ENCODE peak calls at places on chromosomes 13 and 19, in four cellular contexts. B, Y, U and X are unnamed samples.

GRCh38 chr19:10295305-10295846 is 5.6 kb downstream of the ICAM5 start:
- DNase-seq in U (no peak), Y (peak; percentile 74), B (peak; percentile 42), X (no peak)

GRCh38 chr19:46618670-46619231 is 6.1 kb downstream of the PTGIR start:
- DNase-seq in B (no peak), U (peak; percentile 77), Y (no peak), X (no peak)

GRCh38 chr13:39016789-39017188 is 21.1 kb downstream of the PROSER1 start:
- DNase-seq in B (peak; percentile 19), U (no peak), Y (no peak), X (peak; percentile 16)

GRCh38 chr13:101945435-101945834 is 456.4 kb downstream of the FGF14 start:
- DNase-seq in U (no peak), Y (no peak), B (no peak), X (no peak)

GRCh38 chr19:10260141-10260584 is 8.1 kb downstream of the MRPL4 start:
- DNase-seq in Y (no peak), B (no peak), U (no peak), X (peak; percentile 23)

GRCh38 chr19:44626067-44626624 is 12.8 kb downstream of the IGSF23 start:
- DNase-seq in B (no peak), U (no peak), Y (no peak), X (peak; percentile 66)

GRCh38 chr13:37934339-37935191 is 65.0 kb upstream of the TRPC4 start:
- DNase-seq in Y (peak; percentile 58), B (no peak), U (no peak), X (no peak)

GRCh38 chr13:66344770-66345367 is 885.3 kb downstream of the PCDH9 start:
- DNase-seq in Y (no peak), B (no peak), U (no peak), X (no peak)

GRCh38 chr13:100644328-100644727 is 30.3 kb downstream of the TMTC4 start:
- DNase-seq in B (no peak), U (no peak), Y (no peak), X (no peak)

GRCh38 chr19:54464044-54464623 is 556 bp upstream of the LENG9 start:
- DNase-seq in B (peak; percentile 74), Y (peak; percentile 95), U (peak; percentile 96), X (peak; percentile 97)

GRCh38 chr13:49760555-49760954 is 31.9 kb downstream of the KPNA3 start:
- DNase-seq in Y (no peak), U (peak; percentile 8), B (no peak), X (no peak)

GRCh38 chr19:13001502-13002388 is 6.5 kb downstream of the NFIX start:
- DNase-seq in Y (no peak), U (no peak), B (no peak), X (no peak)

GRCh38 chr19:45152504-45153338 is 8.1 kb downstream of the NKPD1 start:
- DNase-seq in B (no peak), Y (peak; percentile 75), U (no peak), X (no peak)

GRCh38 chr13:51270606-51271005 is 48.4 kb downstream of the FAM124A start:
- DNase-seq in B (no peak), U (no peak), Y (no peak), X (no peak)

GRCh38 chr19:55866521-55866920 is 30.2 kb downstream of the NLRP4 start:
- DNase-seq in B (no peak), U (no peak), Y (no peak), X (no peak)

GRCh38 chr13:93723316-93723715 is 496.7 kb downstream of the GPC6 start:
- DNase-seq in U (no peak), B (no peak), Y (no peak), X (no peak)

GRCh38 chr19:33293255-33294057 is 8.9 kb downstream of the CEBPA start:
- DNase-seq in Y (no peak), B (no peak), U (no peak), X (no peak)

GRCh38 chr13:32823597-32823996 is 192.6 kb upstream of the KL start:
- DNase-seq in Y (no peak), U (no peak), B (no peak), X (no peak)

GRCh38 chr13:108176685-108177274 is 38.6 kb downstream of the LIG4 start:
- DNase-seq in U (no peak), B (peak; percentile 29), Y (peak; percentile 81), X (peak; percentile 36)

GRCh38 chr19:3699741-3700241 is 477 bp downstream of the PIP5K1C start:
- DNase-seq in U (no peak), Y (no peak), B (no peak), X (no peak)

GRCh38 chr19:48489608-48490216 is 20.5 kb downstream of the CYTH2 start:
- DNase-seq in U (no peak), Y (peak; percentile 99), B (peak; percentile 75), X (peak; percentile 60)

GRCh38 chr19:49910179-49910578 is 13.5 kb upstream of the IL4I1 start:
- DNase-seq in U (no peak), Y (no peak), B (no peak), X (no peak)

GRCh38 chr13:50580684-50581305 is 262.7 kb downstream of the DLEU7 start:
- DNase-seq in B (no peak), U (no peak), Y (no peak), X (no peak)

GRCh38 chr19:8609210-8610040 is 1.1 kb downstream of the ADAMTS10 start:
- DNase-seq in B (peak; percentile 31), U (no peak), Y (peak; percentile 82), X (peak; percentile 15)

GRCh38 chr19:38079926-38080380 is 144.1 kb downstream of the DPF1 start:
- DNase-seq in U (peak; percentile 77), Y (no peak), B (no peak), X (no peak)

GRCh38 chr19:41399091-41399490 is 1.5 kb downstream of the BCKDHA start:
- DNase-seq in Y (no peak), U (no peak), B (no peak), X (no peak)

GRCh38 chr19:30255783-30256509 is 116.2 kb upstream of the ZNF536 start:
- DNase-seq in Y (no peak), B (no peak), U (no peak), X (no peak)

GRCh38 chr13:97768134-97768533 is 185.3 kb upstream of the IPO5 start:
- DNase-seq in B (no peak), Y (no peak), U (no peak), X (no peak)

GRCh38 chr13:23796546-23796945 is 92.7 kb downstream of the MIPEP start:
- DNase-seq in Y (no peak), U (no peak), B (no peak), X (no peak)

GRCh38 chr19:18523841-18524240 is 2.0 kb upstream of the ELL start:
- DNase-seq in Y (no peak), B (no peak), U (no peak), X (no peak)

GRCh38 chr19:13794388-13794751 is 873 bp upstream of the ZSWIM4 start:
- DNase-seq in B (no peak), Y (no peak), U (no peak), X (no peak)

GRCh38 chr13:44149821-44150220 is 223.8 kb upstream of the SERP2 start:
- DNase-seq in Y (no peak), B (no peak), U (no peak), X (no peak)

GRCh38 chr13:100954430-100955361 is 280.1 kb upstream of the TMTC4 start:
- DNase-seq in U (no peak), Y (no peak), B (no peak), X (no peak)

GRCh38 chr19:7188682-7189629 is 105.3 kb downstream of the INSR start:
- DNase-seq in U (no peak), Y (no peak), B (no peak), X (no peak)

GRCh38 chr13:25619897-25620296 is 248.1 kb downstream of the ATP8A2 start:
- DNase-seq in U (no peak), Y (no peak), B (no peak), X (no peak)

GRCh38 chr19:38213911-38214625 is 10.0 kb downstream of the DPF1 start:
- DNase-seq in U (peak; percentile 33), Y (no peak), B (no peak), X (no peak)

GRCh38 chr19:38263696-38264485 is 482 bp upstream of the SPINT2 start:
- DNase-seq in U (no peak), B (peak; percentile 52), Y (no peak), X (peak; percentile 83)

GRCh38 chr19:56372281-56372680 is 21.1 kb downstream of the ZNF582 start:
- DNase-seq in B (no peak), Y (no peak), U (no peak), X (no peak)

GRCh38 chr13:108190897-108191296 is 24.4 kb downstream of the LIG4 start:
- DNase-seq in B (no peak), Y (no peak), U (no peak), X (no peak)

GRCh38 chr19:41350735-41351338 is 2.9 kb downstream of the TGFB1 start:
- DNase-seq in U (no peak), Y (no peak), B (peak; percentile 67), X (no peak)

GRCh38 chr13:42047561-42048322 is 706 bp upstream of the DGKH start:
- DNase-seq in U (peak; percentile 8), Y (peak; percentile 71), B (peak; percentile 35), X (peak; percentile 12)
- TF ChIP-seq EGR1 in U (peak; percentile 32), Y (no peak), B (no peak), X (no peak)

DNA sequence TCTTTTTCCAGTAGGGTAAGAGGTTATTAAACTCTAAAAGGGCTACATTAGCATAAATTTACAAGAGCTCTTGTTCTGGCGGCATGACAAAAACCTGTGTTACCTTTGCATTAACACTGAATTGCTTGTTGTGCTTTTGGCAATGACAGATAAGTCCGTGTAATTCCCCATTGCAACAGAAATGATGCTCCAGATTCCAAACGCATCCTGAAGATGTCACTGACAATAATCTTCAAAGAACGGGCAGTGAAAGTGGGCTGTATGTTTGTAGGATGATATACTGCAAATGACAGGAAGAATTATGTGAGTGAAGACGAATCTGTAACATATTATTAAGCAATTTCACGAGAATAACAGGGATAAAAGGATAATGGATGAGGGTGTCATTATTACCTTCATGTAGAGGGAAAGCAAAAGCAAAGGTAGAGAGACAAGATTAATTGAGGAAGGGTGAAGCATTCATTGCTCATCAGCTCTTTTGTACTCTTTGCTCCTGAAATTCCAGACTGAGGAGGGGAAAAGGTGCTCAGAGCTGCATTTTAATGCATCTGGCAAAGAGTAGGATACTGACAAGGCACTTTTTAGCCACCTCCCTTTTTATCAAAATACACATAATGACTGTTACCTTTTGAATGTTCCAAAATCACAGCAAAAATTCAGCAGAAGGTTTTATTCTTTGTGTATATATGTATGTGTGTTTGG is 38.5 kb upstream of the MAB21L1 start:
- DNase-seq in U (no peak), Y (no peak), B (no peak), X (no peak)
- H3K9ac ChIP-seq in U (no peak overlapping the region), Y (no peak overlapping the region), B (no peak overlapping the region), X (no peak overlapping the region)

DNA sequence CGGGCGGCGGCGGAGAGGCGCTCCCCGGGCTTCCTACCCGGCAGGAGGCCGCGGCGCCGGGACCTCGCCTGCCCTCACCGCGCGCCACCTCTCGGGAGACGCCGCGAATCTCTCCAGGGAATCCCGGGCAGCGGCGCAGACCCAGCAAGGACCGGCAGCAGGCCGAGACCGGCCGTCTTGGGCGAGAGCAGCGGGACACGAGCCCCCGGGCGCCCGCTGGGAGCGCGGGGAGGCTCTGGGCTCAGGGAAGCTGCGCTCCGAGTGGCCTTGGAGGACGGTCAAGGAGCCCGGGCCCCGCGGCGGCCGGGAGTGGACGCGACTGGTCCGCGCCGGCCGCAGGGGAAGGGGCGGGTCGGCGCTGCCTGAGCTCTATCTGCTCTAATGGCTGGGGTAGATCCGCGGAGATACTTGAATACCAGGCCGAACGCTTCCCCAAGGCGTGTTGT is 14.7 kb downstream of the CDX2 start:
- DNase-seq in Y (peak; percentile 75), B (no peak), U (no peak), X (no peak)
- TF ChIP-seq POLR2A in Y (no peak), B (no peak), U (no peak), X (no peak)

GRCh38 chr13:48236528-48237353 is 3.7 kb downstream of the ITM2B start:
- DNase-seq in B (no peak), U (no peak), Y (no peak), X (no peak)
- TF ChIP-seq EGR1 in B (no peak), U (no peak), Y (no peak), X (no peak)